ENCODE peak calls at places on chromosome 16, in six cellular contexts. G, L, S, U, T and K are unnamed samples.
A peak's percentile ranks its signal among the peaks of the same experiment; 100 is the strongest.

GRCh38 chr16:56246051-56246817 is 54.9 kb downstream of the GNAO1 start:
- DNase-seq in L (peak; percentile 44), U (peak; percentile 11), G (peak; percentile 31), S (peak; percentile 5), T (peak; percentile 9), K (no peak)

GRCh38 chr16:79071424-79071823 is 529.1 kb downstream of the MAF start:
- DNase-seq in L (no peak), S (no peak), G (peak; percentile 77), U (no peak), T (no peak), K (no peak)

GRCh38 chr16:4795828-4796572 is 831 bp downstream of the SMIM22 start:
- DNase-seq in L (no peak), U (no peak), T (no peak), G (no peak), S (no peak), K (peak; percentile 45)

GRCh38 chr16:47565454-47565853 is 104.3 kb downstream of the PHKB start:
- DNase-seq in U (no peak), S (peak; percentile 66), L (peak; percentile 12), G (no peak), T (peak; percentile 67), K (peak; percentile 65)

GRCh38 chr16:1938316-1938715 is 4.7 kb downstream of the MSRB1 start:
- DNase-seq in G (no peak), L (no peak), T (no peak), S (no peak), U (no peak), K (peak; percentile 61)

GRCh38 chr16:70737377-70738082 is 51.7 kb upstream of the MTSS2 start:
- DNase-seq in U (no peak), G (peak; percentile 79), T (peak; percentile 80), S (peak; percentile 99), L (no peak), K (peak; percentile 95)

GRCh38 chr16:68901910-68902309 is 58.6 kb downstream of the TANGO6 start:
- DNase-seq in G (no peak), S (peak; percentile 77), U (no peak), L (peak; percentile 42), T (peak; percentile 68), K (peak; percentile 72)

GRCh38 chr16:1559446-1559975 is 26.0 kb downstream of the TMEM204 start:
- DNase-seq in T (no peak), G (no peak), L (no peak), U (no peak), S (no peak), K (peak; percentile 66)

GRCh38 chr16:81767987-81768592 is 11.0 kb upstream of the PLCG2 start:
- DNase-seq in S (no peak), U (no peak), T (no peak), G (peak; percentile 56), L (peak; percentile 92), K (no peak)

GRCh38 chr16:12311309-12311708 is 334.8 kb downstream of the SNX29 start:
- DNase-seq in U (no peak), S (no peak), L (no peak), T (no peak), G (no peak), K (no peak)

GRCh38 chr16:5001571-5001970 is 32.2 kb downstream of the NAGPA start:
- DNase-seq in L (no peak), U (no peak), S (no peak), T (no peak), G (no peak), K (peak; percentile 18)

GRCh38 chr16:15038689-15039088 is 17.2 kb downstream of the NTAN1 start:
- DNase-seq in S (no peak), G (no peak), T (no peak), U (no peak), L (no peak), K (no peak)

GRCh38 chr16:65122974-65123845 is 1.3 kb upstream of the CDH11 start:
- DNase-seq in U (peak; percentile 51), G (peak; percentile 72), S (peak; percentile 63), T (peak; percentile 73), L (peak; percentile 48), K (peak; percentile 83)

GRCh38 chr16:88132836-88133506 is 181.7 kb downstream of the BANP start:
- DNase-seq in S (no peak), L (no peak), G (no peak), T (no peak), U (no peak), K (no peak)

GRCh38 chr16:83538707-83539106 is 269.1 kb upstream of the HSBP1 start:
- DNase-seq in T (no peak), G (no peak), U (no peak), S (no peak), L (no peak), K (no peak)

GRCh38 chr16:86848821-86849220 is 270.5 kb downstream of the FOXL1 start:
- DNase-seq in S (peak; percentile 59), G (no peak), U (no peak), L (no peak), T (no peak), K (no peak)

GRCh38 chr16:69412287-69412686 is 12.1 kb upstream of the CYB5B start:
- DNase-seq in S (peak; percentile 30), G (no peak), T (peak; percentile 93), U (no peak), L (no peak), K (peak; percentile 83)

GRCh38 chr16:88957456-88957767 is 19.6 kb downstream of the CBFA2T3 start:
- DNase-seq in S (no peak), G (no peak), L (no peak), U (no peak), T (no peak), K (no peak)

GRCh38 chr16:88844412-88845118 is 12.2 kb downstream of the GALNS start:
- DNase-seq in S (no peak), U (no peak), L (no peak), G (no peak), T (no peak), K (no peak)

GRCh38 chr16:29992371-29992967 is 2.9 kb downstream of the HIRIP3 start:
- DNase-seq in T (peak; percentile 11), L (no peak), G (no peak), S (peak; percentile 63), U (no peak), K (no peak)

GRCh38 chr16:89972244-89973234 is 24.0 kb downstream of the DEF8 start:
- DNase-seq in T (peak; percentile 80), S (peak; percentile 85), L (peak; percentile 87), U (peak; percentile 94), G (peak; percentile 98), K (peak; percentile 100)

GRCh38 chr16:27127293-27127692 is 60.6 kb downstream of the C16orf82 start:
- DNase-seq in S (peak; percentile 61), T (peak; percentile 58), U (no peak), L (no peak), G (no peak), K (peak; percentile 82)

GRCh38 chr16:3839402-3840184 is 40.9 kb downstream of the CREBBP start:
- DNase-seq in L (no peak), U (no peak), S (no peak), T (no peak), G (no peak), K (no peak)

GRCh38 chr16:75237398-75238131 is 13.9 kb downstream of the BCAR1 start:
- DNase-seq in S (no peak), L (no peak), U (no peak), T (no peak), G (no peak), K (no peak)
- H3K27ac ChIP-seq in S (peak overlapping the region; percentile 55), L (no peak overlapping the region), U (peak overlapping the region; percentile 9), T (peak overlapping the region; percentile 94), G (peak overlapping the region; percentile 93), K (peak overlapping the region; percentile 98)

DNA sequence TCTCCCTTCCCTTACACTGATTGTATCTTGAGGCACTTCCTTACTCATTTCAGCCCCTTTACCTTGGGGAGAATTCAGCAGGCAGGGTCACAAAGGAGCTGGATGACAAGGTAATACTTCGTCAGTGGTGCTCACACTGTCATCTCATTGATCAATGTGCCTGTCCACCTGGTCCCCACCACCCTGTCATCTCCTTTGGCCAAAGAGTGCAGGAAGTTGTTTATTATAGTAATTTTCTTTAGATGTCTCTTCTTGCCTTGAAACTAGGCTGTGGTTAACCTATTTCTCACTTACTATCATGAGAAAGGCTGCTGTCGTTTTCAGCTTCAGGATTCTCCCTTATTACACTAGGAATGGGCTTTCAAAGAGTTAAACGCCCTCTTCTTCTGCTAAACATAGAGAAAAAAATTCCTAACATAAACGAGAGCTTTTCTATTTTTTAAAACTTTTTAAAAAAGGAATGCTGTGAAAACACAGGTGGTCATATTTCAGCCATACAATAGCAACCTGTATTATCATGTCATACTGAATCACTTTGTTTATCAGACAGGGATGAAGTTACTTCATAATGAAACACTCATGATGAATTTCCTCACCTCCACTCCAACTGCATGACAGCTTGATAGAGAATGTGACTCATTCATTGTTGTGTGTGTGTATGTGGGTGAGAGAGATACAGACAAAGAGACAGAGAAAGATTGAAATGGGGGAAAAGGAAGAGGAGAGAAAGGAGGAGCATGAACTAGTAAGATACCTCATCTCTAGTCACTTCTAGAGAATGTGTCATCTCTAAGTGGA is 108.8 kb downstream of the SYCE1L start:
- DNase-seq in U (no peak), S (peak; percentile 50), L (peak; percentile 82), G (peak; percentile 15), T (peak; percentile 90), K (no peak)
- H2AFZ ChIP-seq in U (no peak overlapping the region), S (no peak overlapping the region), L (no peak overlapping the region), G (no peak overlapping the region), T (no peak overlapping the region), K (no peak overlapping the region)

GRCh38 chr16:53216798-53217197 is 162.0 kb downstream of the CHD9 start:
- DNase-seq in U (no peak), G (no peak), L (no peak), S (no peak), T (no peak), K (no peak)
- H3K4me2 ChIP-seq in U (no peak overlapping the region), G (no peak overlapping the region), L (no peak overlapping the region), S (no peak overlapping the region), T (no peak overlapping the region), K (no peak overlapping the region)

GRCh38 chr16:85029981-85030381 is 2.4 kb downstream of the KIAA0513 start:
- DNase-seq in S (peak; percentile 16), G (no peak), L (peak; percentile 36), U (no peak), T (no peak), K (no peak)

GRCh38 chr16:85027349-85027967 is at the start of gene KIAA0513:
- DNase-seq in L (peak; percentile 90), U (peak; percentile 95), T (peak; percentile 83), S (peak; percentile 90), G (peak; percentile 99), K (peak; percentile 98)

GRCh38 chr16:85029413-85029794 is 1.8 kb downstream of the KIAA0513 start:
- DNase-seq in G (peak; percentile 69), U (no peak), L (peak; percentile 87), S (peak; percentile 65), T (peak; percentile 56), K (peak; percentile 92)

GRCh38 chr16:85027968-85028637 is 508 bp downstream of the KIAA0513 start:
- DNase-seq in T (no peak), S (no peak), L (no peak), G (no peak), U (no peak), K (no peak)

DNA sequence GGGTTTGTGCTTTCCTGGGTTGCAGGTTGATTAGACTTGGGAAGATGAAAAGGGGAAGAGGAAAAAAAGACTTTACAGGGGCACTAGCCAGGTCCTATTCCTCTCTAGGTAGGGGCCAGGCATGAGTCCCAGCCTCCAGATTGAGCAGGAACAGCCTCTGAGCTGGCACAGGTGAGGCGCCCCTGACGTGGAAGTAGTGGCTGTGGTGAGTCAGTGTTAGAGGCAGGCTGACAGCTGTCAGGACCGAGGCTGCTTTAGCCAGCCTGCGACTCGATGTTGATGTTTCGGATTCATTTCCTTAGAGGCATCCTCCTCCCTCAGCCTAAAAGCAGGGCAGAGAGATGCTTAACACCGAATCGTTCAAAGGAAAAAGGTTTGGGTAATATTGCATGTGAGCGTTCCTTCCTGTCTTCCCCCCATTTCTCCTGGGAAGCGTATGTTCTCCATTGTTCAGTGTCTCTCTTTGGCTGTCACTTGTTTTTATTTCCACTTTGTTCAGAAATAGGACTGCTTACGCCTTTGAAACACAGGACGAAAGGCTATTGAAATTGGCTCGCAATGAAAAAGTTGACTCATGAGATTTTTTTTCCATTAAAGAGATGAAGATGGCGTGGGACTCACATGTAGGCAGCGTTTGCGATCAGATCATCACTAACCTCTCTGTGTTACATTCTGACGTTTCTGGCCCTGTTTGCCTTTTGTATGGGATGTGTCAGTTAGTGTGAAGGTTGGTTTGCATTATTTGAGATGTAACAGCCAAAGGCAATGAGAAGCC is 1.2 kb downstream of the KIAA0513 start:
- DNase-seq in U (no peak), S (peak; percentile 47), T (peak; percentile 76), G (peak; percentile 74), L (peak; percentile 80), K (peak; percentile 90)
- H3K27ac ChIP-seq in U (no peak overlapping the region), S (no peak overlapping the region), T (peak overlapping the region; percentile 43), G (peak overlapping the region; percentile 40), L (peak overlapping the region; percentile 84), K (peak overlapping the region; percentile 94)